ENCODE peak calls at places on chromosomes 3 and 15, in six cellular contexts. J is body of pancreas, B is A549, I is heart left ventricle, E is uterus, F is GM12878. D is an unnamed sample.
A peak's percentile ranks its signal among the peaks of the same experiment; 100 is the strongest.

GRCh38 chr3:174377684-174378083 is 481.4 kb upstream of the NAALADL2 start:
- DNase-seq in B (no peak), J (no peak), F (no peak), E (no peak), I (no peak), D (no peak)

GRCh38 chr3:183116051-183116614 is 16.8 kb upstream of the MCCC1 start:
- DNase-seq in J (peak; percentile 87), E (no peak), B (peak; percentile 48), I (no peak), F (no peak), D (no peak)

GRCh38 chr3:45665101-45665572 is 24.1 kb upstream of the SACM1L start:
- DNase-seq in B (peak; percentile 76), I (peak; percentile 56), J (peak; percentile 78), E (no peak), F (peak; percentile 25), D (no peak)

GRCh38 chr3:71681224-71681668 is 44.0 kb downstream of the EIF4E3 start:
- DNase-seq in E (peak; percentile 59), I (peak; percentile 39), B (peak; percentile 44), F (no peak), J (peak; percentile 75), D (peak; percentile 56)

GRCh38 chr15:92001307-92001706 is 147.8 kb downstream of the SLCO3A1 start:
- DNase-seq in J (no peak), F (no peak), I (no peak), E (no peak), B (no peak), D (no peak)

GRCh38 chr15:101613130-101614000 is 38.8 kb downstream of the TM2D3 start:
- DNase-seq in I (peak; percentile 85), J (peak; percentile 72), B (no peak), E (peak; percentile 65), F (no peak), D (peak; percentile 27)

GRCh38 chr3:87691109-87691508 is 367.7 kb downstream of the CGGBP1 start:
- DNase-seq in F (no peak), E (no peak), J (no peak), I (no peak), B (no peak), D (no peak)

GRCh38 chr15:48250640-48251076 is 44.6 kb downstream of the SLC12A1 start:
- DNase-seq in J (peak; percentile 12), F (peak; percentile 17), E (no peak), I (peak; percentile 20), B (peak; percentile 67), D (peak; percentile 68)

GRCh38 chr3:174408310-174408709 is 450.8 kb upstream of the NAALADL2 start:
- DNase-seq in B (peak; percentile 15), I (no peak), F (no peak), J (no peak), E (no peak), D (no peak)

DNA sequence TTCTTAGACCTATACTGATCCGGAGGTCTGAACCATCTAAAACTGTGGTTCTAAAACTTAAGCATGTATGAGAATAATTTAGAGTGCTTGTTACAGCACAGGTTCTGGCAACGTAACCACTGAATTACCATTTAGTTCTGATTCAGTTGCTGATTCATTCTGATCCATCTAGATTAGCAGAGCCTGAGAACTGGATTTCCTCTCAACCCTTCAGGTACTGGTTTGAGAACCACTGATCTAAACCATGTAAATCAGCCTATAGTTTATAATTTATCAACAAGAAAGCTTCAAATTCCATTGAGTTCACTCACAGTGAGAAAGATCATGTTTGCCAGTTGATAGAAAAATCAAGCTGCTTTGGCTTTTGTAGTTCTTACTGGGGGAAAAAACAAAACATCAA is 1001.1 kb upstream of the EPHA6 start:
- DNase-seq in B (no peak), J (no peak), F (no peak), I (no peak), E (no peak), D (no peak)
- H3K4me1 ChIP-seq in B (no peaks in the 10 kb centered on the region), J (no peaks in the 10 kb centered on the region), F (no peaks in the 10 kb centered on the region), I (no peaks in the 10 kb centered on the region), E (no peaks in the 10 kb centered on the region), D (no peaks in the 10 kb centered on the region)

GRCh38 chr15:67184208-67184925 is 70.1 kb downstream of the AAGAB start:
- DNase-seq in F (no peak), E (peak; percentile 26), B (peak; percentile 9), I (peak; percentile 18), J (no peak), D (no peak)
- TF ChIP-seq POLR2A in F (no peak), E (no peak), B (no peak), I (no peak), J (no peak), D (no peak)

GRCh38 chr3:61915296-61915695 is 353.9 kb downstream of the PTPRG start:
- DNase-seq in F (no peak), B (no peak), E (no peak), I (no peak), J (no peak), D (no peak)
- H3K4me1 ChIP-seq in F (peaks cover 4% of the 10 kb centered on the region), B (no peaks in the 10 kb centered on the region), E (no peaks in the 10 kb centered on the region), I (peaks cover 10% of the 10 kb centered on the region), J (peaks cover 6% of the 10 kb centered on the region), D (no peaks in the 10 kb centered on the region)

GRCh38 chr3:129278439-129278969 is at the start of gene HMCES:
- DNase-seq in B (peak; percentile 82), I (peak; percentile 97), F (peak; percentile 31), J (peak; percentile 94), E (peak; percentile 90), D (peak; percentile 87)
- TF ChIP-seq POLR2A in B (no peak), I (no peak), F (peak; percentile 88), J (peak; percentile 84), E (peak; percentile 82), D (peak; percentile 43)

DNA sequence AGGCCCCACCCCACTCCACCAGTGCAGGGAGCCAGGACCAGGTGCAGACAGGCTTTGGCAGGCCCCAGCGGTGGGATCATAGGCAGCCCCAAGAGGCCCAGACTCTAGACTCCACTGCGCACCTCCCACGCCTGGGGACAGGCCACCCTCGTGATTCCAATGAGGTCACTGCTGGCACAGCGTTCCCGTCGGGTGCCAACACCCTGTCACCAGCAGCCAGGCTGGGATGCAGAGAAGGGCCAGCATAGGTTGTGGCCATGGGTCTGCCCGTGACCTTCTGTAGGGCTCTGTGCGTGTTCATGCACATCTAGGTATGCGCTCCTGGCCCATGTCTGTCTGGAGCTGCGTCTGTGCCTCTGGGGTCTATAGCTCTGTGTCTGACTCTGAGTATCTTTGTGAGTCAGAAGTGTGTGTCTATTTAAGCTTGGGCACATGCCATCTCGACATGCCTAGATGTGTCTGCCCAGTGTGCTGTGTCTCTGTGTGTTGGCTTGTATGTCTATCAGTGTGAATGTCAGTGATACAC is 13.0 kb downstream of the VIPR1 start:
- DNase-seq in E (no peak), J (peak; percentile 54), F (no peak), I (peak; percentile 78), B (no peak), D (no peak)
- H3K4me1 ChIP-seq in E (no peaks in the 10 kb centered on the region), J (no peaks in the 10 kb centered on the region), F (no peaks in the 10 kb centered on the region), I (no peaks in the 10 kb centered on the region), B (no peaks in the 10 kb centered on the region), D (no peaks in the 10 kb centered on the region)

DNA sequence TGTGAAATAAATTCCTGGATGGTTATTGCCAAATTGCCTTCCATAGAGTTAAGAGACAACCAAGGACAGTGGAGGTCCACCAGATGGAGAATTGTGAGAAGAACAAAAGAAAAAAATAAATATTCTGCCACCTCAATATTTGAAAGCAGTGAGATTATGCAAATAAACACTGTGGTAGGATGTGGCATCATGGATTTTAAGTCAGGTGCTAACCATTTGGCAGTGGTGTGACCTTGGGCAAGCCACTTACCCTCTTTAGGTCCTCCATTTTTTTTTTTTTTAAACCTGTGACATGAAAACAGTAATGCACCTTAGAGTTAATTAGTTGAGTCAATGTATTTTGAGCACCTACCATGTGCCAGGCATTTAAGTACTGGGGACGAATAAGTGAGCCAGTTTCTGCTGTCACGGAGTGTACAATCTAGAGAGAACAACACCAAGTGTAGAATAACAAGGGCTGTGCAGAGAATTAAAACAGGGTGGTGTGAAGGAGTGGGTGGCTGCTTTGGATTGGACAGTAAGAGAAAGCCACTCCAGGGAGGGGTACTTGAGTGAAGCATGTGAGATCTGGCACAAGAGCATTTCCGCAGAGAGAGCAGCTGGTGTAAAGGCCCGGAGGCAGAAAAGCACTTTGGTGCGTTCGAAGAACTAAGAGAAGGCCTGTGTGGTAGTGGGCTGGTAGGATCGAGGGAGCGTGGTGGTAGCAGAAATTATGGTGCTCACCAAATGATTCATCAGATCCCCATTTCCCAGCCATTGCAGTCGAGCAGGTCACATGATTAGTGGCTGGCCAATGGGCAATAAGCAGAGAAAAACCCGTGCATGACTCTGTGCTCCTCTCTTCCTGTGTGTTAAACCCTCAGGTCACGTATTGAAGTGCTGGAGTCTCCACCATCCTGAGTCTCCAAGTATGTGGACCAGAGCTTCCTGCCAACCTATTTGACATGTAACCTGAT is 39.2 kb downstream of the CCK start:
- DNase-seq in F (no peak), I (no peak), E (no peak), J (no peak), B (no peak), D (no peak)
- TF ChIP-seq POLR2A in F (no peak), I (no peak), E (no peak), J (no peak), B (no peak), D (no peak)

DNA sequence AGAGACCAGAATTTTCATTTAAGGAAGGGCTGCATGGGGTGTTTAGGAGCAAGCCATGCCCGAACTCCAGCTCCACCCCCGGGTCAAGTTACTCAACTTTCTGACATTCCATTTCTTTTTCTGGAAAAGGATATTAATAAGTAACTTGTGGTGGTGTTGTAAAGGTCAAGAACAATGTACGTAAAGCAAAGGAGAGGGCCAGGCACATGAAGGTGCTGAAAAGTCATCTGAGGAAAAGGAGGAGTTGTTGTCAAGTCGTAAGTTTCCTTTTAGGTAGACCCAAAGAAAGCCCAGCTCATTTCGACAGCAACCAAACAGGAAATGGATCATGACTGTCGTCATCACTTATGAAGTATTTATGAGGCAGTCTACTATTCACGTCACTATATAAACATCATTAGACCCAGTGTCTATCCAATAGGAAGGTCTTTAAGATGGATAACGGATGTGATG is 319.6 kb upstream of the IL12A start:
- DNase-seq in F (no peak), I (no peak), E (no peak), B (peak; percentile 93), J (no peak), D (no peak)
- H3K4me1 ChIP-seq in F (no peaks in the 10 kb centered on the region), I (no peaks in the 10 kb centered on the region), E (no peaks in the 10 kb centered on the region), B (peaks cover 24% of the 10 kb centered on the region), J (peaks cover 8% of the 10 kb centered on the region), D (no peaks in the 10 kb centered on the region)